ENCODE peak calls at places on chromosomes 12 and 14, in five cellular contexts. T is tibial nerve, V is bronchial epithelial cell, N is heart right ventricle, E is mucosa of descending colon. P is an unnamed sample. For H3K36me3, the result is how much of the 10 kb centered on the place peaks cover.

GRCh38 chr14:23061995-23062394 is 4.7 kb upstream of the CDH24 start:
- DNase-seq in E (no peak), T (no peak), N (peak), V (peak), P (no peak)

GRCh38 chr14:78764240-78764639 is 594.1 kb downstream of the NRXN3 start:
- DNase-seq in E (no peak), N (no peak), T (no peak), V (peak), P (no peak)

GRCh38 chr12:17588968-17589367 is 501.0 kb downstream of the RERGL start:
- DNase-seq in E (no peak), T (no peak), V (peak), N (no peak), P (no peak)

GRCh38 chr14:74591899-74592298 is 20.1 kb downstream of the LTBP2 start:
- DNase-seq in T (no peak), E (no peak), V (no peak), N (no peak), P (no peak)

GRCh38 chr12:23631991-23632390 is 317.5 kb downstream of the SOX5 start:
- DNase-seq in V (peak), T (no peak), N (no peak), E (no peak), P (no peak)

GRCh38 chr14:92647499-92648279 is 100.7 kb downstream of the LGMN start:
- DNase-seq in T (no peak), N (no peak), V (no peak), E (peak), P (no peak)

GRCh38 chr12:57241556-57242310 is 9.3 kb downstream of the STAC3 start:
- DNase-seq in N (no peak), V (no peak), E (peak), T (no peak), P (no peak)

GRCh38 chr12:22014783-22015144 is 31.3 kb upstream of the CMAS start:
- DNase-seq in T (no peak), V (no peak), N (peak), E (no peak), P (no peak)

GRCh38 chr14:54664961-54665360 is 98.0 kb downstream of the SAMD4A start:
- DNase-seq in T (no peak), N (no peak), E (no peak), V (no peak), P (no peak)

GRCh38 chr12:96034631-96035282 is 630 bp downstream of the LTA4H start:
- DNase-seq in T (no peak), V (peak), N (no peak), E (peak), P (no peak)

GRCh38 chr14:53399057-53399456 is 245.9 kb upstream of the DDHD1 start:
- DNase-seq in T (no peak), E (no peak), N (no peak), V (peak), P (no peak)

GRCh38 chr14:80124794-80125193 is 86.5 kb downstream of the DIO2 start:
- DNase-seq in N (no peak), V (peak), E (no peak), T (no peak), P (no peak)

GRCh38 chr14:97276573-97276972 is 479.4 kb downstream of the VRK1 start:
- DNase-seq in V (no peak), T (no peak), E (no peak), N (no peak), P (no peak)

GRCh38 chr14:98931911-98932310 is 340.1 kb downstream of the BCL11B start:
- DNase-seq in N (no peak), E (peak), T (no peak), V (no peak), P (no peak)

GRCh38 chr14:90388437-90388836 is 8.4 kb upstream of the CALM1 start:
- DNase-seq in E (no peak), V (peak), T (no peak), N (no peak), P (no peak)

GRCh38 chr14:31950760-31951637 is 126.1 kb upstream of the ARHGAP5 start:
- DNase-seq in N (peak), T (peak), V (peak), E (peak), P (no peak)

GRCh38 chr12:78585132-78585531 is 279.4 kb upstream of the SYT1 start:
- DNase-seq in T (no peak), V (no peak), N (no peak), E (no peak), P (no peak)

GRCh38 chr12:85874064-85874463 is at the start of gene NTS:
- DNase-seq in T (no peak), N (no peak), V (peak), E (no peak), P (no peak)

GRCh38 chr14:58166005-58166983 is 14.3 kb upstream of the ARMH4 start:
- DNase-seq in E (peak), T (peak), N (peak), V (peak), P (peak)

GRCh38 chr12:50282581-50283229 is 615 bp downstream of the LIMA1 start:
- DNase-seq in E (no peak), V (peak), N (no peak), T (no peak), P (no peak)

GRCh38 chr14:61461808-61462275 is 140.5 kb downstream of the PRKCH start:
- DNase-seq in E (no peak), V (peak), T (no peak), N (peak), P (no peak)

GRCh38 chr12:93134893-93135285 is 205.8 kb upstream of the EEA1 start:
- DNase-seq in T (no peak), N (no peak), E (no peak), V (no peak), P (no peak)

GRCh38 chr12:3333583-3333982 is 157.4 kb upstream of the PRMT8 start:
- DNase-seq in V (no peak), N (peak), T (no peak), E (no peak), P (no peak)

GRCh38 chr12:44502681-44503080 is 373.4 kb downstream of the NELL2 start:
- DNase-seq in E (no peak), V (no peak), N (no peak), T (no peak), P (no peak)

GRCh38 chr12:43288666-43289065 is 263.3 kb downstream of the ADAMTS20 start:
- DNase-seq in E (no peak), T (no peak), N (no peak), V (no peak), P (no peak)

GRCh38 chr14:104792101-104792884 is 3.3 kb downstream of the AKT1 start:
- DNase-seq in V (no peak), N (peak), E (no peak), T (no peak), P (no peak)

GRCh38 chr12:131245564-131246355 is 292.1 kb downstream of the ADGRD1 start:
- DNase-seq in V (no peak), E (no peak), N (no peak), T (no peak), P (no peak)

GRCh38 chr12:18217981-18218380 is 43.3 kb upstream of the PIK3C2G start:
- DNase-seq in V (peak), N (no peak), E (no peak), T (no peak), P (no peak)

GRCh38 chr12:119225454-119225853 is 46.7 kb downstream of the HSPB8 start:
- DNase-seq in T (no peak), V (no peak), E (no peak), N (no peak), P (no peak)

GRCh38 chr12:131869871-131870418 is 24.5 kb upstream of the ULK1 start:
- DNase-seq in V (peak), T (no peak), E (no peak), N (no peak), P (no peak)

GRCh38 chr12:25839470-25839869 is 119.0 kb upstream of the RASSF8 start:
- DNase-seq in N (no peak), V (peak), T (no peak), E (no peak), P (no peak)

GRCh38 chr14:23464700-23465099 is 4.8 kb upstream of the NGDN start:
- DNase-seq in N (no peak), E (no peak), T (no peak), V (no peak), P (no peak)

GRCh38 chr14:105818712-105819005 is 292.3 kb downstream of the TMEM121 start:
- DNase-seq in E (no peak), V (no peak), N (no peak), T (no peak), P (no peak)

GRCh38 chr12:131229426-131230339 is 276.0 kb downstream of the ADGRD1 start:
- DNase-seq in N (peak), T (no peak), V (no peak), E (no peak), P (no peak)

GRCh38 chr12:124652661-124653060 is 85.2 kb upstream of the NCOR2 start:
- DNase-seq in E (no peak), T (no peak), V (no peak), N (no peak), P (no peak)

GRCh38 chr12:54631988-54632728 is 2.5 kb downstream of the LACRT start:
- DNase-seq in N (no peak), E (no peak), V (no peak), T (no peak), P (no peak)

GRCh38 chr12:47755655-47756562 is 2.8 kb downstream of the RAPGEF3 start:
- DNase-seq in T (no peak), V (peak), N (no peak), E (peak), P (no peak)

GRCh38 chr14:96027356-96028335 is 11.5 kb upstream of the C14orf132 start:
- DNase-seq in V (no peak), T (no peak), E (no peak), N (no peak), P (no peak)

GRCh38 chr12:112906712-112907414 is at the start of gene OAS1:
- DNase-seq in E (peak), V (peak), N (peak), T (no peak), P (no peak)

GRCh38 chr12:105641742-105642141 is 311.3 kb downstream of the C12orf75 start:
- DNase-seq in V (no peak), E (no peak), T (no peak), N (peak), P (no peak)

GRCh38 chr14:69531135-69531534 is 43.5 kb downstream of the CCDC177 start:
- DNase-seq in N (no peak), V (no peak), E (no peak), T (no peak), P (no peak)

GRCh38 chr14:69532561-69533335 is 41.9 kb downstream of the CCDC177 start:
- DNase-seq in N (no peak), E (no peak), V (peak), T (no peak), P (no peak)

GRCh38 chr14:69538766-69539165 is 35.9 kb downstream of the CCDC177 start:
- DNase-seq in T (no peak), E (no peak), V (no peak), N (no peak), P (no peak)

GRCh38 chr14:69536976-69537375 is 37.7 kb downstream of the CCDC177 start:
- DNase-seq in E (no peak), T (no peak), N (no peak), V (no peak), P (no peak)

DNA sequence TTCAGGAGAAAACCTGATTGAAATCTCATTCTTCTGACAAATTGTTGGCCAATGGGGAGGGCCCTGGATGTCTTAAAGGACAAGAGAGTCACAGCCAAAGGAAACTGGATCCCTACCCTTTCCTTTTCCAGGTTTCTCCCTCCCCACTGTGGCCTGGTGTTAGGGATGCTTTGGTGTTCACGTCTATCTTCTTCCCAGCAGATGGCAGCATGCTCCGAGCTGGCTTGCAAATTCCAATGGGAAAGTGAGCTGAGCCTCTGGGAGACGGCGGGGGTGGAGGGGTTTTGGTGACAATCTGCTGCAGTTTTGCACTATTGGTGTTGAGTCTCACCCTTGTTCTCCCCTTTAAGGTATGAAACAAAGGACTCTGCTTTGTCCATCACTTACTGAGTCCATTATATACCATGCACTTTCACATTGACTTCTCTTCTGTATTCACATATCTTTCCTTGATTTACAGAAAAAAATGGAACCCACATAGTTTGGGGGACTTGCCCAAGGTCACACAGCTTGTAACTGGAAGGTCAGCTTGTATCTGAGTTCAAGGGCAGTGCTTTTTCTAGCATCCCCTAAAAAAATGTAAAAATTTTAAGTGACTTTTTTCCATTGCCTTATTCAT is 39.3 kb downstream of the CCDC177 start:
- DNase-seq in E (peak), N (peak), T (no peak), V (peak), P (no peak)
- TF ChIP-seq CTCF in E (no peak), N (peak), T (peak), V (peak), P (peak)

GRCh38 chr12:107093547-107094448 is at the start of gene CRY1:
- DNase-seq in T (peak), E (peak), N (peak), V (peak), P (peak)
- H3K4me3 ChIP-seq in T (peak), E (peak), N (peak), V (peak), P (peak)

DNA sequence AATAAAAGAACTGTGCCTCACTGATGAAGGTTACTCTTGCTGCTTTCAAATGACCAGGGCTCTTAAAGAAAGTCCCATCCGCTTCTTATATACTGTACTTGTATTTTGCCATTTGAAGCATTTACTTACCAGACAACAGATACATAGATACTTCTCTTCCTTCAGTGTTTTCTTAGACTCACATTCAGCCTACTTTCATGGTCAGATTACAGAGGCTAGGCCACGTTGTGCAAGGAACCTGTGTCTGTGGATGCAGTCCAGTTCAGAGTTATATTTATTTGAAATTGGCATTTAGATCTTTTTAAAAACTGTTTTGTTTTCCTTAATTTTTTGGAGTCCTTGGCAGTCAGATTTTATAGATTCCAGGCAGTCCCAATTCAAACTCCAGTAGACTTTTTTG is 6.2 kb downstream of the CHURC1 start:
- DNase-seq in N (no peak), E (no peak), V (no peak), T (no peak), P (no peak)
- H3K36me3 ChIP-seq in N (under half), E (under half), V (under half), T (under half), P (under half)

DNA sequence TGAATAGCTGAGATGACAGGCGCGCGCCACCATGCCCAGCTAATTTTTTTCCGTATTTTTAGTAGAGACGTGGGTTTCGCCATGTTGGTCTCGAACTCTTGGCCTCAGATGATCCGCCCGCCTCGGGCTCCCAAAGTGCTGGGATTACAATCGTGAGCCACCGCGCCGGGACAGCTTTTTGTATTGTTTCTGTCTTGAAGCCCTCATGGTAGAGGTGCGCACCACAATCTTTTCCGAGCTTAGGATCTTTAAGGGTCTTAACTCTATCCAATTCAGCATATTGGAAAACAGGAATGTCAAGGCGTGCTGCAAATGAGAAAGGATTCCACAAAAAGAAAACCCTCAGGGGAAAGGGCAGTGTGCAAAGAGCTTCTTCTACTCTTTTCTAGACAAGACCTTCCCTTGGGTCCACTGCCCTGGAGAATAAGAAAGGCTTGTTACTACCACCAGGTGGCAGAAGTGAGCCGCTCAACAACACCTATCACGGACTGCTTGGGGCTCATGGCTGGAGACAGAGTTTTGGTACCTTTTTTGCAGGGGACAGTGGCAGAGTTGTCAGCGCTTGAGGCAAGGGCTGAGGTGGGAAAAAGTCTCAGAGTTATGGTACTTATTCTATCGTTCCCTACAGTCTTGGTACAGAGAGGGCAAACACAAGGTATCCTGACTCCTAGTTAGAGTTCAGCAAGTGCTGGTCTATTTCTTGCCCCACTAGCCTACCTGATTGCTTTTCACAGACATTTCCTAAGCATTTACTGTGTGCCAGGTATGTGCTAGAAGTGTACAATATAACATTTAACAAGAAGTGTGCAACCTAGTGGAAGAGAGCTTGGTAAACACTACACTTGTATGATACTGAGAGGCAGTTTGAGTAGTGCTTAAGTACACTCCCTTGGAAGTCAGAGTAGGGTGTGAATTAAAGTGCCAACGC is 16.4 kb upstream of the SP7 start:
- DNase-seq in V (peak), E (peak), N (peak), T (peak), P (peak)
- TF ChIP-seq CTCF in V (peak), E (peak), N (peak), T (peak), P (peak)

DNA sequence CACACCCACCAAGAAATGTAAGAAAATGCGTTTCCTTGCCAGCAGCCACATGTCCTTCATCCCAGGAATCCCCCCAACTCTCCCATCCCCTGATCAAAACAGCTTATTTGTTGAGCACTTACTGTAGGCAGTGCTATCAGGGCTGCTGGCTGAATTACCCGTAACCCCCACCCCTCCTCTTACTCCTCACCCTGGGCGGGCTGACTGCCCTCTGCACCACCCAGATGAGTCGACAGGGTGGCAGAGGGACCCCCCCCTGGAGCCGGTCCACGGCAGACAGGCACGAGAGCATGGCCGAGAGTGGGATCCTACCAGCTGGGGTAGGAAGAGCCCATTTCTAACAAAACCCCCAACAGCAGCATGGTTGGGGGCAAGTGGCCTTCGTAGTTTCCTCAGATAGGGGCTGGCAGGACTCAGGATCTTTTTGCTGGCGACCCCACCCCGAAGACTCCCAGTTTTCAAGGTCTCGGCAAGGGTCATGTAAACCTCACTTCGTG is 1.1 kb upstream of the RHOF start:
- DNase-seq in E (peak), V (no peak), T (no peak), N (no peak), P (no peak)
- H3K4me3 ChIP-seq in E (no peak), V (no peak), T (peak), N (peak), P (peak)

DNA sequence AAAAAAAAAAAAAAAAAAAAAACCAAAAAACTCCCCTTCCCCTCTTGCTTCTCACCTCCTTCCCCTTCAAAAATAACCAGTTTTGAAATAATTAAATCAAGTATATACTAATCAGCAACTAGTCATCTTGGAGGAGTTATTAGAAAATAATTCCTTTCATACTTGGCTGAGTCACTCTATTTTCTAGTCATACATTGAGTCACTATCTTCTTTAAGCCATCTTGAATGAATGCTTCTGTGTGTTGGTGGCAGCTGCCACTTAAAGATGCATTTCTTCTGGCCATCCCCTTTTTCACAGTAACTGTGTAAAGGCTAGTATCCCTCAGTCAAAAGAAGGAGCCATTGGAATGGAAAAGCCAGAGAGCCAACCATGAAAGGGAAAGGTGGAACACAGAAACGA is 84.2 kb upstream of the TMEM263 start:
- DNase-seq in V (peak), T (no peak), E (no peak), N (no peak), P (no peak)
- H3K36me3 ChIP-seq in V (under half), T (under half), E (under half), N (under half), P (under half)

DNA sequence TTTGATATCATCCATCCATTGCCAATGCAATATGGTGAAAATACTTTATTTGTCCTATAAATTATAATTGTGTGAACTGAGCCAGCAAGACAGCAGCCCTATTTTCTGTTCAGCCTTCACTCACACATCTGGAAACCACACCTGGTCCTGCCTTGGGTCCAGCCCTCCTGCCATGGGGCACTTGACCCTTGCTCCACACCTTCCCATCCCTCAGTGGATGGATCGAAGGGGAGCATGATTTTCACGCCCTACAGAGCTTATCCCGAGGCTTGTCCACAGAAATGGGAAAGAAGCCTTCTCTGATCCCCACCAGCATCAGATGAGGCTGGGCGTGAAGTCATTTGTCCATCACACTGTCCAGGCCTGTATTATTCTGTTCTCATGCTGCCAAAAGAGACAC is 10.1 kb downstream of the TMEM132D start:
- DNase-seq in N (no peak), V (no peak), E (no peak), T (no peak), P (no peak)
- TF ChIP-seq CTCF in N (no peak), V (no peak), E (no peak), T (no peak), P (no peak)

GRCh38 chr14:100429537-100429936 is 106.4 kb downstream of the SLC25A47 start:
- DNase-seq in N (no peak), V (no peak), E (peak), T (no peak), P (no peak)
- H3K4me3 ChIP-seq in N (no peak), V (no peak), E (no peak), T (no peak), P (no peak)